ENCODE peak calls at places on chromosomes 6 and 20, in six cellular contexts. One of them, this sample, is unnamed.

GRCh38 chr6:115753446-115753845 is 307.2 kb downstream of the FRK start:
- DNase-seq in retina: no peak
- DNase-seq in stimulated activated CD4-positive, alpha-beta T cell treated with anti-CD3 and anti-CD28 coated beads, Interleukin-15, amount 100 ng/mL, for 1 hour: no peak
- DNase-seq in posterior cingulate gyrus: no peak
- DNase-seq in EL: peak; percentile 22
- DNase-seq in endothelial cell: no peak
- DNase-seq in this sample: no peak

GRCh38 chr20:3251806-3252205 is 12.8 kb upstream of the SLC4A11 start:
- DNase-seq in retina: no peak
- DNase-seq in stimulated activated CD4-positive, alpha-beta T cell treated with anti-CD3 and anti-CD28 coated beads, Interleukin-15, amount 100 ng/mL, for 1 hour: no peak
- DNase-seq in posterior cingulate gyrus: peak; percentile 49
- DNase-seq in EL: no peak
- DNase-seq in endothelial cell: no peak
- DNase-seq in this sample: peak; percentile 32

GRCh38 chr6:161044335-161044734 is 52.8 kb downstream of the MAP3K4 start:
- DNase-seq in retina: no peak
- DNase-seq in stimulated activated CD4-positive, alpha-beta T cell treated with anti-CD3 and anti-CD28 coated beads, Interleukin-15, amount 100 ng/mL, for 1 hour: no peak
- DNase-seq in posterior cingulate gyrus: no peak
- DNase-seq in EL: no peak
- DNase-seq in endothelial cell: no peak
- DNase-seq in this sample: no peak

GRCh38 chr6:69362209-69362608 is 434.6 kb downstream of the LMBRD1 start:
- DNase-seq in retina: no peak
- DNase-seq in stimulated activated CD4-positive, alpha-beta T cell treated with anti-CD3 and anti-CD28 coated beads, Interleukin-15, amount 100 ng/mL, for 1 hour: no peak
- DNase-seq in posterior cingulate gyrus: no peak
- DNase-seq in EL: no peak
- DNase-seq in endothelial cell: no peak
- DNase-seq in this sample: no peak

GRCh38 chr6:30107756-30108155 is 5.1 kb downstream of the TRIM31 start:
- DNase-seq in retina: no peak
- DNase-seq in stimulated activated CD4-positive, alpha-beta T cell treated with anti-CD3 and anti-CD28 coated beads, Interleukin-15, amount 100 ng/mL, for 1 hour: no peak
- DNase-seq in posterior cingulate gyrus: no peak
- DNase-seq in EL: no peak
- DNase-seq in endothelial cell: no peak
- DNase-seq in this sample: no peak

GRCh38 chr20:3247638-3248037 is 8.6 kb upstream of the SLC4A11 start:
- DNase-seq in retina: peak; percentile 15
- DNase-seq in stimulated activated CD4-positive, alpha-beta T cell treated with anti-CD3 and anti-CD28 coated beads, Interleukin-15, amount 100 ng/mL, for 1 hour: no peak
- DNase-seq in posterior cingulate gyrus: no peak
- DNase-seq in EL: no peak
- DNase-seq in endothelial cell: no peak
- DNase-seq in this sample: no peak

GRCh38 chr6:151137441-151137984 is 102.3 kb upstream of the AKAP12 start:
- DNase-seq in retina: no peak
- DNase-seq in stimulated activated CD4-positive, alpha-beta T cell treated with anti-CD3 and anti-CD28 coated beads, Interleukin-15, amount 100 ng/mL, for 1 hour: no peak
- DNase-seq in posterior cingulate gyrus: no peak
- DNase-seq in EL: no peak
- DNase-seq in endothelial cell: no peak
- DNase-seq in this sample: no peak

GRCh38 chr6:152631376-152631775 is 5.8 kb downstream of the SYNE1 start:
- DNase-seq in retina: no peak
- DNase-seq in stimulated activated CD4-positive, alpha-beta T cell treated with anti-CD3 and anti-CD28 coated beads, Interleukin-15, amount 100 ng/mL, for 1 hour: no peak
- DNase-seq in posterior cingulate gyrus: no peak
- DNase-seq in EL: no peak
- DNase-seq in endothelial cell: no peak
- DNase-seq in this sample: no peak

GRCh38 chr20:62524486-62524885 is 48.7 kb upstream of the GATA5 start:
- DNase-seq in retina: peak; percentile 45
- DNase-seq in stimulated activated CD4-positive, alpha-beta T cell treated with anti-CD3 and anti-CD28 coated beads, Interleukin-15, amount 100 ng/mL, for 1 hour: no peak
- DNase-seq in posterior cingulate gyrus: no peak
- DNase-seq in EL: no peak
- DNase-seq in endothelial cell: no peak
- DNase-seq in this sample: no peak

GRCh38 chr6:4482461-4482860 is 293.7 kb upstream of the CDYL start:
- DNase-seq in retina: no peak
- DNase-seq in stimulated activated CD4-positive, alpha-beta T cell treated with anti-CD3 and anti-CD28 coated beads, Interleukin-15, amount 100 ng/mL, for 1 hour: no peak
- DNase-seq in posterior cingulate gyrus: no peak
- DNase-seq in EL: no peak
- DNase-seq in endothelial cell: no peak
- DNase-seq in this sample: no peak

GRCh38 chr20:3398681-3399252 is 8.7 kb downstream of the DNAAF9 start:
- DNase-seq in retina: no peak
- DNase-seq in stimulated activated CD4-positive, alpha-beta T cell treated with anti-CD3 and anti-CD28 coated beads, Interleukin-15, amount 100 ng/mL, for 1 hour: no peak
- DNase-seq in posterior cingulate gyrus: no peak
- DNase-seq in EL: peak; percentile 54
- DNase-seq in endothelial cell: no peak
- DNase-seq in this sample: no peak

GRCh38 chr6:141965016-141965545 is 167.6 kb upstream of the GJE1 start:
- DNase-seq in retina: no peak
- DNase-seq in stimulated activated CD4-positive, alpha-beta T cell treated with anti-CD3 and anti-CD28 coated beads, Interleukin-15, amount 100 ng/mL, for 1 hour: no peak
- DNase-seq in posterior cingulate gyrus: no peak
- DNase-seq in EL: no peak
- DNase-seq in endothelial cell: no peak
- DNase-seq in this sample: no peak

GRCh38 chr6:135575629-135576028 is 78.1 kb upstream of the AHI1 start:
- DNase-seq in retina: no peak
- DNase-seq in stimulated activated CD4-positive, alpha-beta T cell treated with anti-CD3 and anti-CD28 coated beads, Interleukin-15, amount 100 ng/mL, for 1 hour: no peak
- DNase-seq in posterior cingulate gyrus: no peak
- DNase-seq in EL: no peak
- DNase-seq in endothelial cell: no peak
- DNase-seq in this sample: no peak

GRCh38 chr20:15923030-15923776 is 650.0 kb downstream of the KIF16B start:
- DNase-seq in retina: no peak
- DNase-seq in stimulated activated CD4-positive, alpha-beta T cell treated with anti-CD3 and anti-CD28 coated beads, Interleukin-15, amount 100 ng/mL, for 1 hour: no peak
- DNase-seq in posterior cingulate gyrus: no peak
- DNase-seq in EL: no peak
- DNase-seq in endothelial cell: no peak
- DNase-seq in this sample: no peak

GRCh38 chr6:139080255-139080920 is 51.8 kb downstream of the ABRACL start:
- DNase-seq in retina: no peak
- DNase-seq in stimulated activated CD4-positive, alpha-beta T cell treated with anti-CD3 and anti-CD28 coated beads, Interleukin-15, amount 100 ng/mL, for 1 hour: no peak
- DNase-seq in posterior cingulate gyrus: no peak
- DNase-seq in EL: no peak
- DNase-seq in endothelial cell: no peak
- DNase-seq in this sample: no peak

GRCh38 chr6:125722886-125723285 is 26.5 kb upstream of the HEY2 start:
- DNase-seq in retina: no peak
- DNase-seq in stimulated activated CD4-positive, alpha-beta T cell treated with anti-CD3 and anti-CD28 coated beads, Interleukin-15, amount 100 ng/mL, for 1 hour: no peak
- DNase-seq in posterior cingulate gyrus: no peak
- DNase-seq in EL: no peak
- DNase-seq in endothelial cell: no peak
- DNase-seq in this sample: no peak

GRCh38 chr6:109056661-109057060 is 38.0 kb downstream of the SESN1 start:
- DNase-seq in retina: no peak
- DNase-seq in stimulated activated CD4-positive, alpha-beta T cell treated with anti-CD3 and anti-CD28 coated beads, Interleukin-15, amount 100 ng/mL, for 1 hour: no peak
- DNase-seq in posterior cingulate gyrus: no peak
- DNase-seq in EL: no peak
- DNase-seq in endothelial cell: no peak
- DNase-seq in this sample: no peak

This sample was measured in nucleus accumbens.